ENCODE peak calls at places on chromosomes 16 and 17, in eight cellular contexts. G is NB4, X is mammary epithelial cell, L is RWPE2, A is body of pancreas, Q is BE2C, K is heart left ventricle, H is psoas muscle. D is an unnamed sample.

GRCh38 chr16:69554495-69554894 is 11.3 kb upstream of the NFAT5 start:
- DNase-seq in G (peak), X (no peak), L (no peak), A (no peak), Q (peak), K (no peak), H (no peak), D (no peak)

GRCh38 chr17:81487487-81488275 is 24.9 kb downstream of the ACTG1 start:
- DNase-seq in G (peak), X (peak), L (peak), A (peak), Q (peak), K (peak), H (peak), D (peak)

GRCh38 chr16:65579050-65579449 is 457.2 kb upstream of the CDH11 start:
- DNase-seq in G (no peak), X (no peak), L (no peak), A (no peak), Q (no peak), K (no peak), H (no peak), D (no peak)

GRCh38 chr16:73036074-73036826 is 11.7 kb downstream of the ZFHX3 start:
- DNase-seq in G (no peak), X (no peak), L (no peak), A (no peak), Q (no peak), K (no peak), H (no peak), D (no peak)

GRCh38 chr17:81434079-81434478 is 38.8 kb downstream of the BAHCC1 start:
- DNase-seq in G (no peak), X (no peak), L (no peak), A (peak), Q (no peak), K (no peak), H (no peak), D (no peak)

GRCh38 chr16:79698341-79698753 is 97.8 kb upstream of the MAF start:
- DNase-seq in G (no peak), X (no peak), L (no peak), A (peak), Q (no peak), K (peak), H (no peak), D (no peak)

GRCh38 chr17:81245024-81245664 is 6.0 kb downstream of the NDUFAF8 start:
- DNase-seq in G (no peak), X (no peak), L (no peak), A (no peak), Q (peak), K (no peak), H (peak), D (no peak)

GRCh38 chr17:39393732-39394131 is 7.7 kb downstream of the FBXL20 start:
- DNase-seq in G (peak), X (no peak), L (no peak), A (no peak), Q (no peak), K (no peak), H (no peak), D (no peak)

GRCh38 chr17:17849147-17849820 is 12.5 kb upstream of the SREBF1 start:
- DNase-seq in G (peak), X (no peak), L (no peak), A (peak), Q (no peak), K (peak), H (peak), D (no peak)

GRCh38 chr16:522320-523096 is 5.0 kb upstream of the CAPN15 start:
- DNase-seq in G (no peak), X (no peak), L (no peak), A (no peak), Q (no peak), K (no peak), H (no peak), D (no peak)

GRCh38 chr16:519841-520687 is 7.4 kb upstream of the CAPN15 start:
- DNase-seq in G (no peak), X (no peak), L (no peak), A (no peak), Q (no peak), K (no peak), H (no peak), D (no peak)

GRCh38 chr16:520847-521246 is 6.7 kb upstream of the CAPN15 start:
- DNase-seq in G (no peak), X (no peak), L (no peak), A (no peak), Q (no peak), K (no peak), H (no peak), D (no peak)

GRCh38 chr16:523097-523741 is 4.3 kb upstream of the CAPN15 start:
- DNase-seq in G (no peak), X (no peak), L (no peak), A (no peak), Q (no peak), K (no peak), H (no peak), D (no peak)

GRCh38 chr16:521381-522210 is 5.9 kb upstream of the CAPN15 start:
- DNase-seq in G (no peak), X (no peak), L (no peak), A (peak), Q (no peak), K (no peak), H (no peak), D (no peak)
- TF ChIP-seq CTCF in G (no peak), X (no peak), L (peak), A (no peak), Q (no peak), K (no peak), H (no peak), D (no peak)

GRCh38 chr17:79681628-79682261 is 49.0 kb upstream of the ENPP7 start:
- DNase-seq in G (no peak), X (no peak), L (no peak), A (no peak), Q (no peak), K (no peak), H (no peak), D (no peak)
- TF ChIP-seq CTCF in G (no peak), X (no peak), L (no peak), A (no peak), Q (no peak), K (no peak), H (no peak), D (no peak)

GRCh38 chr17:32627233-32628008 is 140.6 kb downstream of the CDK5R1 start:
- DNase-seq in G (no peak), X (no peak), L (no peak), A (peak), Q (no peak), K (no peak), H (no peak), D (no peak)
- TF ChIP-seq CTCF in G (no peak), X (no peak), L (no peak), A (no peak), Q (no peak), K (no peak), H (no peak), D (no peak)

GRCh38 chr17:7623661-7624060 is 4.0 kb downstream of the SAT2 start:
- DNase-seq in G (no peak), X (no peak), L (no peak), A (no peak), Q (no peak), K (no peak), H (no peak), D (no peak)

GRCh38 chr17:7615265-7615747 is 609 bp upstream of the FXR2 start:
- DNase-seq in G (no peak), X (no peak), L (no peak), A (no peak), Q (no peak), K (no peak), H (no peak), D (no peak)

GRCh38 chr17:7626307-7626706 is 1.3 kb downstream of the SAT2 start:
- DNase-seq in G (no peak), X (no peak), L (no peak), A (peak), Q (no peak), K (peak), H (no peak), D (no peak)

GRCh38 chr17:7618608-7619007 is 3.9 kb upstream of the FXR2 start:
- DNase-seq in G (no peak), X (no peak), L (no peak), A (no peak), Q (no peak), K (no peak), H (no peak), D (no peak)

DNA sequence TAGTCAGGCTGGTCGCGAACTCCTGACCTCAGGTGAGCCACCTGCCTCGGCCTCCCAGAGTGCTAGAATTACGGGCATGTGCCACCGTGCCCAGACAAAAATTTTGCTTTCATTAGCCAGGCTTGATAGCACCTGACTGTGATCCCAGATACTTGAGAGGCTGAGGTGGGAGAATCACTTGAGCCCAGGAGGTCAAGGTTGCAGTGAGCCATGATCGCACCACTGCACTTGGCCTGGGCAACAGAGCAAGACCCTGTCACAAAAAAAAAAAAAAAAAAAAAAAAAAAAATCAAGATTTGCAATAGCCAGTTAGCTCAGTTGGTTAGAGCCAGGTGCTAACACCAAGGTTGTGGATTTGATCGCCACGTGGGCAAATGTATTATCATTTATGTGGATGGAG is 6.1 kb upstream of the FXR2 start:
- DNase-seq in G (no peak), X (no peak), L (no peak), A (no peak), Q (no peak), K (no peak), H (no peak), D (no peak)
- TF ChIP-seq CTCF in G (no peak), X (no peak), L (no peak), A (no peak), Q (no peak), K (no peak), H (no peak), D (no peak)

DNA sequence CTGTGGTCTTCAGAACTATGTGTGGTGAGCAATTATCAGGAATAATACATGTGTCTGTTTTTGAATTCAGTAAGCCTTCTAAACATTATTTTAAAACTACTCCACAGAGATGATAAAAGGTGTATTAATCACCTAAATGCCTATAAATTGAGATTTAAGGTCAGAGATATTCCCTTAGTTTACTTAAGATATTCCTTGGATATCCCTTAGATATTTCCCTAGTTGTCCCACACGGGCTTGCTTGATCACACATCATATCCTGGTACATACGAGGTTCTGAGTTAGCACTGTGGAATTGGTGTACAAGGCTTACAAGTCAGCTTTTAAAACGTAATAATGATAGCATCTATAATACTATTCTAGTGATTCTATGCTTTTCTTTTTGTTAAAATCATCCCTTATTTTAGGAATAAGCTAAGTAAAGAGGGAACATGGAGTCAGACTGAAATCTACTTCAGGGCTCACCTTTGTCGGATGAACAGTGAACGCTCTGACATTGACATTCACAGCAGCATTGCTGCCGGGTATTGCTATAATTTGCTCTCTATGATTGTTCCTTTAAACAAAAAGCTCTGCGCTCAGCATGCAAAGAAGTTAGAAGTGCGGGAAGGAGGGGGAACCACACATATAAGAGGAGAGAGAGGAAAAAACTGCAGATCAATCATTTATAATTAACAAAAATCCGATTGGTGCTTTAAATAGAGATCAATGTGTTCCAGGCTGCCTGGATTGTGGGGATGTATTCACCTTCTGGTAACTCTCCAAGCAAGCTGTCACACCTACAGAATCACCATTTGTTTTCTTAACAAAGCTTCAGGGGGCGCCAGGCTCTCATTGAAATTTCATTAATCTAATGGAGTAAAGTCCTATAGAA is 136.5 kb downstream of the SKAP1 start:
- DNase-seq in G (no peak), X (no peak), L (no peak), A (no peak), Q (no peak), K (no peak), H (no peak), D (no peak)
- TF ChIP-seq CTCF in G (no peak), X (no peak), L (no peak), A (no peak), Q (no peak), K (no peak), H (no peak), D (no peak)

GRCh38 chr17:29042679-29043538 is at the start of gene PIPOX:
- DNase-seq in G (peak), X (no peak), L (no peak), A (peak), Q (peak), K (no peak), H (no peak), D (no peak)
- TF ChIP-seq CTCF in G (no peak), X (no peak), L (no peak), A (no peak), Q (peak), K (no peak), H (no peak), D (peak)

D was measured in type B pancreatic cell.